ENCODE peak calls at places on chromosomes 5 and 9, in eight cellular contexts. X is endothelial cell of umbilical vein; W is foreskin fibroblast; Y is A549; N is CD8-positive, alpha-beta T cell; J is CD4-positive, CD25-positive, alpha-beta regulatory T cell; R is lung; S is small intestine. T is an unnamed sample.

GRCh38 chr5:10253390-10253789 is 3.3 kb downstream of the CCT5 start:
- DNase-seq in S (no peak), R (no peak), X (no peak), Y (no peak), W (no peak), N (no peak), J (no peak), T (no peak)

GRCh38 chr5:116970318-116970717 is 395.7 kb upstream of the SEMA6A start:
- DNase-seq in N (no peak), X (no peak), W (no peak), S (no peak), J (no peak), Y (no peak), R (no peak), T (no peak)

GRCh38 chr9:123344273-123345096 is 11.5 kb upstream of the CRB2 start:
- DNase-seq in N (no peak), X (no peak), S (no peak), J (no peak), Y (no peak), R (no peak), W (no peak), T (no peak)

GRCh38 chr5:76415855-76416254 is 12.8 kb downstream of the IQGAP2 start:
- DNase-seq in W (no peak), X (no peak), Y (no peak), R (no peak), J (no peak), N (no peak), S (no peak), T (no peak)

GRCh38 chr5:125042243-125042887 is 295.9 kb upstream of the ZNF608 start:
- DNase-seq in J (no peak), Y (no peak), S (no peak), W (no peak), X (no peak), N (no peak), R (no peak), T (no peak)

GRCh38 chr5:74143151-74143550 is 497.4 kb downstream of the ENC1 start:
- DNase-seq in J (no peak), N (no peak), X (no peak), S (no peak), Y (no peak), W (no peak), R (no peak), T (no peak)

GRCh38 chr5:1181451-1182359 is 19.7 kb upstream of the SLC6A19 start:
- DNase-seq in S (peak), J (no peak), X (no peak), R (no peak), W (no peak), Y (no peak), N (no peak), T (no peak)

GRCh38 chr5:140202078-140202477 is 27.1 kb downstream of the CYSTM1 start:
- DNase-seq in W (peak), S (no peak), R (no peak), Y (no peak), X (no peak), N (no peak), J (no peak), T (no peak)

DNA sequence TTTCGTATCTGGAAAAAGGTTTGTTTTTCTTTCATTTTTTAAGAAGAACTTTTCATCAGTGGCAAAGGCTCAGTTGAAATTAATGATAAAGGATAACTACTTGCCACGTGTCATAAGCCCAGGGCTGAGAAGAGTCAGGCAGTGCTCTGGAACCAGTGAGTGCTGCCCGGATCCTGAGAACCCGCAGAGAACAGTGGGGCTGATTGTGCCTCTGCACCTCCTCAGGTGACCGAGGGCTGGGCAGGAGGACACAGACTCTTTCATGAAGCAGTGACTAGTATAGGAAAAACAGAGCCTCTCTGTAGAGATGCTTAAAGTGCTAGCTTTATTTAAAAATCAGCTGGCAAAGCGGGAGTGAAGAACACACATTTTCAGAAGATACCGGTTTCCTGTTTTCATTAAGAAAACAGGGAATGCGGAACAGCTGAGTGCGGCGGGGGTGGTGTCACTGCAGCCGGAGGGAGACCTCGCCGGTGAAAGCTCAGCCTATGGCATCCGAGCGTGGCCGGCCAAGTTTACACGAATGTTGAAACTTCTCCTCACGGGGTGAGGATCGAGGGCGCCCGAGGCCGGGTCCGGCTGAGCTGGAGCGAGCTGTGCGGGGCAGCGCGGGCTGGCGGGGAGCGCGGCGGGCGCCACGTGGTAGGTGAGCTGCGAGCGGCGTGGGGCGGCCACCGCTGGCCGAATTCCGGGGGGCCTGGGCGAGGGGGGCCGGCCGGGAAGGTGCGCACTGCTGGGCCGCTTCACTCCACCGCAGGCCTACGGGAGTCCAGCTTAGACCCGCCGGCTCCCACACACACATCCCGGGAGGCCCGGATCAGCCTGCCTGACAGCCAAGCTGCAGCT is 134.7 kb upstream of the DMRT1 start:
- DNase-seq in N (peak), Y (no peak), X (peak), J (peak), R (peak), W (peak), S (peak), T (peak)
- H3K4me3 ChIP-seq in N (peak), Y (no peak), X (peak), J (peak), R (peak), W (peak), S (peak), T (peak)

GRCh38 chr9:113581865-113582697 is 118.6 kb downstream of the RGS3 start:
- DNase-seq in X (peak), S (peak), J (peak), W (peak), N (peak), R (peak), Y (no peak), T (peak)
- H3K4me3 ChIP-seq in X (no peak), S (no peak), J (peak), W (no peak), N (peak), R (no peak), Y (no peak), T (no peak)

DNA sequence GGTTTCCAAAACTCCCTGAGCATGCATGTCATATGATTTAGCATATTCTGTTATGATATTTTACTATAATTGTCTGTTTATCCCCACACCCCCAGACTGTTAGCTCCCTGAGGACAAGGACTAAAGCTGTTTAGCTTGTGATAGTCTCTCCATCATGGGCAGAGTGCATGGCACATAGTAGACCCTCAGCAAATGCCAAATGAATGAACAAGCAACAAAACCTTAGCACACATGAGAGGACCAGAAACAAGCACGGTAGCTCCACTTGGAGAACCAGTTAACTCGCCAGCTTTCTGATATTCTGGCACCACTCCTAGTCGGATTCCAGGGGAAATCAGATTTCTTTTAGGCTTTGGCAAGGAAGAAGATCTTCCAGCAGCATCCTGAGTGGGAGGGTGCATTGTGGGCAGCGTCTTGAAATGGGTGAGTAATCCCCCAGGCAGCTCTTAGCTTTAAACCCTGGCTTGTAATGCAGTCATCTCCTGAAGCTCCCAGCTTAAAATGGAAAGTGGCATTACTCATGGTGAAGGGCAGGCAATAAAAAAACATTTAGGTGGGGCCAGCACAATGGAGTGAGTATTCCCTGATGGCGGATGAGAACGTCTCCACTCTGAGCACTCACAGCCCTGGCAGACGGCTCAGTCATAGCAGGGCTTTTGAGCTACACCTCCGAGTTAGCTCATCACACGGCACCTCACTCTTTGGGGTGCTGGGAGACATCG is 41.1 kb downstream of the FGF1 start:
- DNase-seq in X (peak), J (no peak), Y (peak), N (no peak), R (peak), S (no peak), W (peak), T (no peak)
- H3K4me3 ChIP-seq in X (no peak), J (no peak), Y (no peak), N (no peak), R (no peak), S (no peak), W (peak), T (no peak)

GRCh38 chr5:6721442-6721841 is 8.2 kb downstream of the TENT4A start:
- DNase-seq in J (no peak), R (no peak), Y (no peak), N (no peak), W (no peak), X (no peak), S (no peak), T (no peak)
- H3K4me3 ChIP-seq in J (peak), R (no peak), Y (no peak), N (no peak), W (peak), X (no peak), S (no peak), T (no peak)

DNA sequence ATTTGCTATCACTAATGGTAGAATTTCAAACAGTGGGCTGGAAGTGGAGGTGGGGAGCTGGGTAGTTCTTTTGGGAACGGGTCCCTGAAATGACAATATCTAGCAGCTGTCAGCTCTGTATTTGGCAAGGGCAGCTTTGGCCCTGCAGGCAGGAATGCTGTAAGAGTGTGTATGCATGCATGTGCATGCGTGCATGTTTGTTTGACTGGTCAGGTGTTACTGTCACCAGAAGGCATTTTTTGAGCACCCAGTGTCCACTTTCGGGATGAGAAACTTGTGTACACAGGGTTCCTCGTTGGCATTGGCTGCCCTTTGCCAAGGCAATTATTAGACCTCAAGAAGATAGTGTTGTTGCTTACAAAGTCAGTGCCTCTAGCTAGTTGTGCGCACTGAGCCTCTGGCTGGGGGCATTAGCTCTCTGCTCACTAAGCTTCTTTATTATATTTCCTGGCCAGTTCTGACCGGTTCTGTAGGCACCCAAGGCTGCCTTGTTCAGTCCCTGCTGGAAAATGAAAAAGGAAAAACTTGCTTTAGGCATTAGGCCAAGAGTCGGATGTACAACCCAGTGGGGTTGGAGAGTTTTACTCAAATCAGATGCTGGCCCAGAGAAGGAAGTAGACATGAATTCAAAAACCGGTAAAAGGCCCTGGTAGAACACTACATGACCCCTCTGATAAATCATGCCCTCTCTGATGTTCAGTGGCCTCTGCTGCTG is 2.0 kb downstream of the CYFIP2 start:
- DNase-seq in N (no peak), R (no peak), Y (no peak), J (no peak), X (no peak), W (no peak), S (no peak), T (no peak)
- H3K4me3 ChIP-seq in N (peak), R (no peak), Y (no peak), J (peak), X (no peak), W (no peak), S (no peak), T (no peak)

DNA sequence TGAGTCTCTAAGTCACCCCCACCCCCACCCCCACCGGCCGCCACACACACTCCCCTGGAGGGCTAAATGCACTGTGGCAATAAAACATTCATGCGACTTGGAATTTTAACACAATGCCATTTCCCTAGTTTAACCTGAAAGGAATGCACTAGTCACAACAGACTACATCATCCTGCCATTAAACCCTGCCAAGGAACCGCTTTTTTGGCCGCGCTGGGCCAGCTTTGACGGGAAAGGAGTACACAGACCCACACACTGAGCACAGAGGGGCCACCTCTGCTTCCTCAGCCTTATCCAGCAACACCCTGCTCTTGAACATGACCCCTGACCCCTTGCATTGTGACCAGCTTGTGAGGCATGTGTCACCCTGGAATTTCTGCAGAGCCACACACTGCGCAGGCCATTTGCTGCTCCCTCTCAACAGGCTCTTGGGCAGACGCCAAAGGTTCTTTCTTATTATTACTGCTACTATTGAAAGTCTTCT is 165.3 kb downstream of the BNC2 start:
- DNase-seq in W (peak), S (no peak), X (peak), J (no peak), N (no peak), R (peak), Y (peak), T (peak)
- H3K4me3 ChIP-seq in W (peak), S (no peak), X (peak), J (no peak), N (no peak), R (no peak), Y (peak), T (no peak)

DNA sequence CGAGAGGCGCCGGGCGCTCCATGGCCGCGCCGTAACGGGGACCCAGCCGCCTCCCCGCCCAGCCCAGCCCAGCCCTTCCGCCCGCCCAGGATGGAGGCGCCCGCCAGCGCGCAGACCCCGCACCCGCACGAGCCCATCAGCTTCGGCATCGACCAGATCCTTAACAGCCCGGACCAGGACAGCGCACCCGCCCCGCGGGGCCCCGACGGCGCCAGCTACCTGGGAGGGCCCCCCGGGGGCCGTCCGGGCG is 153 bp downstream of the TLX3 start:
- DNase-seq in W (no peak), X (no peak), S (no peak), N (no peak), R (no peak), J (no peak), Y (no peak), T (no peak)
- H3K4me3 ChIP-seq in W (no peak), X (no peak), S (no peak), N (no peak), R (no peak), J (no peak), Y (no peak), T (peak)

GRCh38 chr9:136618578-136619547 is 43.9 kb upstream of the EGFL7 start:
- DNase-seq in W (no peak), J (no peak), S (peak), X (no peak), Y (no peak), N (no peak), R (no peak), T (no peak)

GRCh38 chr9:136619742-136620440 is 42.8 kb upstream of the EGFL7 start:
- DNase-seq in R (peak), W (no peak), N (no peak), X (no peak), J (no peak), Y (no peak), S (no peak), T (no peak)

GRCh38 chr9:136621734-136622093 is 41.0 kb upstream of the EGFL7 start:
- DNase-seq in J (no peak), W (no peak), N (no peak), S (no peak), Y (no peak), X (no peak), R (no peak), T (peak)

GRCh38 chr9:136621019-136621733 is 41.5 kb upstream of the EGFL7 start:
- DNase-seq in W (no peak), N (no peak), Y (no peak), R (no peak), S (no peak), J (no peak), X (no peak), T (peak)

GRCh38 chr9:136620441-136621018 is 42.2 kb upstream of the EGFL7 start:
- DNase-seq in S (no peak), J (no peak), X (no peak), Y (no peak), R (no peak), W (no peak), N (no peak), T (peak)
- H3K4me3 ChIP-seq in S (no peak), J (no peak), X (no peak), Y (no peak), R (no peak), W (no peak), N (no peak), T (no peak)

DNA sequence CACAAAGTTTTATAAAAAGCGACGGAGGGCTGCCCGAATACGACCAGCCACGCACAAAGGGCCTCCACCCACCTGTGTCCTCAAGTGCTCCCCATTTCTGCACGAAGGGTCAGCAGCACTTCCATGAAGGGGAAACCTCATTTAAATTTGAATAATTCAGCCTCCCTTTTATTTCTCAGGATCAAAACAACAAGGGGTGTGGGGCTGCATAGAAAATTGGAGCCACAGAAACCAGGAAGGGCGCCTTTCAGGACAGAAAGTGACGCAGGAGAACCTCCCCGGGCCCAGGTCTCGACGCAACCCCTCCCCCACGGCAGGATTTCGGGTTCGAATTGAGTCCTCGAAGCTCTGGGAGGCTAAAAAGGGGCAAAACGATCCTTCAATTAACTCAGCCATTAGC is 2.1 kb downstream of the NRARP start:
- DNase-seq in Y (no peak), W (no peak), J (no peak), R (no peak), X (peak), N (no peak), S (peak), T (no peak)
- H3K4me3 ChIP-seq in Y (no peak), W (no peak), J (no peak), R (peak), X (peak), N (no peak), S (peak), T (peak)

DNA sequence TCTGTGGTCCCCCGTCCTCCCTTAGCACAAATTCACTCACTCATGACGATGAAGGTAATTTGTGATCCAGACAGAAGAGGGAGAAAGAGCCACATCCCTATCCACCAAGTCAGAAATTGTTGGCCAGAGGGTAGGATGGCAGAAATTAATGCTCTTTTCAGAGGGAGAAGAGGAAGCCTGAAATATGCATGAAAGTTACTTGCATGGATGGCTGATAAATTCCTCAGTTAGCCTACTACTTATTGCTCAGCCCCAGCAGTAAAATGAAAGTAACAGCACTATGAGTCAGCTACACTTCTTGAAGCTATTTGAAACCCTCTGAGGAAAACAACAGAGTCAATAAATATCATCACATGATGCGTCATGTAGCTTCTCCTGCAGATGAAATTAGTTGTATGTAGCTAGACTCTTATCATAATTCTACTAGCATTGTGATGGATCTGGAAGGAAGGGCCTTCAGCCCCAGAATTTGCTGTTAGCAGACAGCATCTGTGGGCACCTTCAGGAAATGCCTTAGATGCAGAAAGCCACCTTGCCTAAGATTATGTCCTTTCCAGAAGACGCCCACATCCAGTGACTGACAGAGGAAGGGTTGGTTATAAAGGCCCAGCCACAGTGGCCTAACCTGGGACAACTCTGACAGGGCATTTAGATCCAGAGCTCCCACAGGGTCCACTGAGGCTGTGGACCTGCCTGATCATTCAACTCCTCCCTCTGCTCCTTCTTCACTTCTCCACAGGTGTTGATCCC is 81.2 kb upstream of the CCDC112 start:
- DNase-seq in X (peak), Y (no peak), J (no peak), R (no peak), S (peak), W (peak), N (no peak), T (no peak)
- H3K4me3 ChIP-seq in X (no peak), Y (no peak), J (no peak), R (no peak), S (no peak), W (peak), N (no peak), T (no peak)

T was measured in H7.